ENCODE peak calls at places on chromosomes 3 and 15, in nine cellular contexts. E is activated CD4-positive, alpha-beta T cell treated with anti-CD3 and anti-CD28 coated beads, Interleukin-2, amount 50 U/mL, for 1 hour; F is LNCaP clone FGC; J is uterus; A is GM13976; T is epithelial cell of esophagus; X is GM23338; Q is CD4-positive, CD25-positive, alpha-beta regulatory T cell; G is frontal cortex. C is an unnamed sample.

GRCh38 chr15:96334705-96335428 is 4.4 kb downstream of the NR2F2 start:
- DNase-seq in T (peak; percentile 37), E (no peak), F (no peak), A (peak; percentile 6), X (peak; percentile 12), G (no peak), J (no peak), Q (no peak), C (no peak)

GRCh38 chr3:11582123-11582968 is 61.4 kb downstream of the VGLL4 start:
- DNase-seq in A (no peak), E (no peak), T (peak; percentile 61), X (peak; percentile 82), J (peak; percentile 81), G (no peak), Q (no peak), F (no peak), C (peak; percentile 72)

GRCh38 chr3:196023947-196024346 is 57.9 kb downstream of the TFRC start:
- DNase-seq in X (no peak), Q (no peak), F (no peak), G (no peak), J (no peak), T (no peak), A (no peak), E (no peak), C (no peak)

GRCh38 chr15:67979281-67979680 is 74.8 kb upstream of the PIAS1 start:
- DNase-seq in Q (no peak), X (no peak), A (no peak), E (no peak), J (no peak), T (no peak), F (no peak), G (no peak), C (no peak)

GRCh38 chr15:39327005-39327725 is 253.7 kb upstream of the THBS1 start:
- DNase-seq in F (no peak), Q (no peak), A (no peak), E (no peak), G (no peak), J (no peak), T (no peak), X (no peak), C (no peak)

GRCh38 chr15:62803856-62804400 is 238.6 kb upstream of the TPM1 start:
- DNase-seq in J (no peak), Q (no peak), A (no peak), G (no peak), E (no peak), T (peak; percentile 41), F (no peak), X (no peak), C (no peak)

GRCh38 chr3:186162221-186162620 is 53.3 kb upstream of the ETV5 start:
- DNase-seq in T (peak; percentile 32), J (no peak), Q (no peak), A (peak; percentile 28), X (no peak), F (no peak), G (no peak), E (no peak), C (peak; percentile 39)

GRCh38 chr3:71039332-71039731 is 544.2 kb downstream of the FOXP1 start:
- DNase-seq in T (no peak), X (no peak), J (no peak), Q (peak; percentile 42), E (no peak), A (no peak), F (no peak), G (no peak), C (no peak)

GRCh38 chr3:36482880-36483279 is 102.6 kb downstream of the STAC start:
- DNase-seq in X (no peak), A (no peak), Q (no peak), J (no peak), G (no peak), E (no peak), T (no peak), F (no peak), C (no peak)

GRCh38 chr15:75817151-75817935 is 25.9 kb upstream of the UBE2Q2 start:
- DNase-seq in T (no peak), F (no peak), G (no peak), J (no peak), E (no peak), A (no peak), X (no peak), Q (no peak), C (no peak)

GRCh38 chr3:126407412-126408044 is 12.8 kb downstream of the CFAP100 start:
- DNase-seq in T (no peak), J (no peak), A (no peak), F (no peak), G (no peak), Q (no peak), X (no peak), E (no peak), C (no peak)

GRCh38 chr3:117059054-117059989 is 349.7 kb downstream of the TUSC7 start:
- DNase-seq in T (peak; percentile 38), F (peak; percentile 63), Q (no peak), E (no peak), A (no peak), J (no peak), X (peak; percentile 85), G (no peak), C (peak; percentile 68)

GRCh38 chr3:183878071-183878470 is 6.6 kb downstream of the PARL start:
- DNase-seq in G (no peak), E (no peak), F (no peak), Q (no peak), X (no peak), T (no peak), J (no peak), A (no peak), C (no peak)

GRCh38 chr3:166013073-166013679 is 176.0 kb upstream of the BCHE start:
- DNase-seq in X (peak; percentile 65), G (no peak), F (peak; percentile 70), J (no peak), Q (no peak), E (no peak), T (peak; percentile 65), A (no peak), C (peak; percentile 80)

GRCh38 chr3:183664913-183665381 is 29.5 kb downstream of the KLHL24 start:
- DNase-seq in Q (no peak), E (no peak), G (no peak), F (no peak), A (no peak), X (no peak), T (peak; percentile 32), J (no peak), C (no peak)

GRCh38 chr3:61985020-61985419 is 388.3 kb downstream of the FEZF2 start:
- DNase-seq in T (peak; percentile 67), X (no peak), E (no peak), G (no peak), F (no peak), A (no peak), J (no peak), Q (no peak), C (no peak)

GRCh38 chr3:53254190-53254809 is 1.5 kb downstream of the TKT start:
- DNase-seq in X (no peak), E (no peak), J (no peak), Q (no peak), T (peak; percentile 33), A (peak; percentile 15), G (no peak), F (no peak), C (no peak)

GRCh38 chr3:190064112-190064511 is 56.6 kb downstream of the P3H2 start:
- DNase-seq in J (no peak), T (peak; percentile 92), G (no peak), F (peak; percentile 63), E (no peak), X (no peak), A (no peak), Q (no peak), C (no peak)

GRCh38 chr3:56787784-56788256 is 13.9 kb downstream of the ARHGEF3 start:
- DNase-seq in Q (peak; percentile 43), G (no peak), F (no peak), X (no peak), T (no peak), J (no peak), E (peak; percentile 25), A (peak; percentile 33), C (no peak)

GRCh38 chr3:173109143-173109542 is 31.9 kb downstream of the SPATA16 start:
- DNase-seq in J (no peak), G (no peak), T (no peak), E (no peak), F (no peak), A (no peak), Q (no peak), X (no peak), C (no peak)

GRCh38 chr3:167739190-167739589 is 3.7 kb downstream of the SERPINI1 start:
- DNase-seq in A (no peak), Q (no peak), T (no peak), E (no peak), F (no peak), J (no peak), X (no peak), G (no peak), C (no peak)

GRCh38 chr3:12986521-12986920 is 86.7 kb downstream of the IQSEC1 start:
- DNase-seq in X (no peak), G (no peak), J (no peak), A (no peak), F (no peak), E (no peak), T (no peak), Q (no peak), C (no peak)

GRCh38 chr3:43288366-43288765 is 2.0 kb downstream of the SNRK start:
- DNase-seq in G (no peak), T (no peak), J (no peak), A (peak; percentile 51), Q (peak; percentile 55), X (no peak), F (no peak), E (no peak), C (no peak)

GRCh38 chr3:28841436-28841835 is 439.4 kb upstream of the RBMS3 start:
- DNase-seq in F (no peak), E (no peak), T (no peak), Q (no peak), A (no peak), J (no peak), X (no peak), G (no peak), C (no peak)

GRCh38 chr3:57446318-57446841 is 97.8 kb downstream of the DNAH12 start:
- DNase-seq in F (peak; percentile 33), Q (no peak), E (no peak), J (no peak), X (no peak), A (no peak), T (no peak), G (no peak), C (no peak)

GRCh38 chr3:101849714-101850326 is 506 bp downstream of the NFKBIZ start:
- DNase-seq in T (no peak), Q (peak; percentile 60), J (peak; percentile 59), A (peak; percentile 46), F (no peak), E (peak; percentile 55), X (peak; percentile 49), G (peak; percentile 37), C (peak; percentile 57)

GRCh38 chr3:56917740-56918568 is 116.2 kb upstream of the ARHGEF3 start:
- DNase-seq in X (peak; percentile 38), Q (no peak), J (no peak), E (no peak), G (no peak), F (no peak), A (peak; percentile 68), T (peak; percentile 3), C (no peak)

GRCh38 chr15:51649659-51650521 is 27.3 kb upstream of the DMXL2 start:
- DNase-seq in A (peak; percentile 67), G (peak; percentile 60), X (peak; percentile 77), F (peak; percentile 75), E (peak; percentile 11), Q (peak; percentile 72), J (no peak), T (peak; percentile 84), C (peak; percentile 55)

GRCh38 chr3:104273046-104273649 is 1093.6 kb upstream of the ALCAM start:
- DNase-seq in Q (no peak), X (peak; percentile 74), E (no peak), F (no peak), A (no peak), T (peak; percentile 52), J (no peak), G (no peak), C (peak; percentile 58)

GRCh38 chr15:85793641-85794597 is 806 bp downstream of the KLHL25 start:
- DNase-seq in G (no peak), F (no peak), A (peak; percentile 64), T (peak; percentile 27), J (peak; percentile 36), Q (peak; percentile 43), X (peak; percentile 37), E (peak; percentile 27), C (no peak)

GRCh38 chr3:179887566-179887965 is 149.2 kb downstream of the PEX5L start:
- DNase-seq in T (no peak), G (no peak), J (no peak), F (no peak), X (no peak), E (no peak), Q (no peak), A (no peak), C (no peak)